ENCODE peak calls at places on chromosomes 16 and 17, in seven cellular contexts. J is HFF-Myc, B is IMR-90, H is GM06990, V is tibial nerve, G is left ventricle myocardium inferior, D is right lobe of liver. R is an unnamed sample.

GRCh38 chr16:89007371-89008249 is 30.6 kb upstream of the CBFA2T3 start:
- DNase-seq in J (no peak), B (no peak), H (no peak), V (no peak), G (no peak), D (peak; percentile 23), R (no peak)

GRCh38 chr17:40536731-40537171 is 28.5 kb downstream of the CCR7 start:
- DNase-seq in J (no peak), B (peak; percentile 75), H (no peak), V (peak; percentile 54), G (no peak), D (no peak), R (no peak)

GRCh38 chr17:62572488-62573469 is 54.7 kb upstream of the MRC2 start:
- DNase-seq in J (no peak), B (peak; percentile 53), H (no peak), V (no peak), G (no peak), D (no peak), R (no peak)

GRCh38 chr16:76081936-76082335 is 195.3 kb upstream of the CNTNAP4 start:
- DNase-seq in J (no peak), B (no peak), H (peak; percentile 1), V (no peak), G (no peak), D (no peak), R (no peak)

GRCh38 chr17:67376509-67376891 is 581 bp upstream of the PITPNC1 start:
- DNase-seq in J (peak; percentile 62), B (peak; percentile 59), H (no peak), V (peak; percentile 26), G (no peak), D (no peak), R (no peak)

GRCh38 chr17:15441315-15441714 is 26.1 kb downstream of the CDRT4 start:
- DNase-seq in J (no peak), B (peak; percentile 50), H (no peak), V (no peak), G (no peak), D (no peak), R (no peak)

GRCh38 chr16:77212736-77213541 is 13.7 kb downstream of the SYCE1L start:
- DNase-seq in J (no peak), B (no peak), H (peak; percentile 59), V (no peak), G (peak; percentile 57), D (peak; percentile 68), R (peak; percentile 80)

GRCh38 chr16:2977440-2977839 is 2.8 kb downstream of the PKMYT1 start:
- DNase-seq in J (no peak), B (no peak), H (no peak), V (no peak), G (no peak), D (peak; percentile 85), R (no peak)

GRCh38 chr17:76000016-76000754 is 470 bp upstream of the CDK3 start:
- DNase-seq in J (no peak), B (peak; percentile 16), H (peak; percentile 61), V (peak; percentile 34), G (no peak), D (peak; percentile 75), R (peak; percentile 81)

GRCh38 chr16:88754109-88754911 is 30.7 kb downstream of the PIEZO1 start:
- DNase-seq in J (no peak), B (no peak), H (no peak), V (no peak), G (no peak), D (no peak), R (no peak)

GRCh38 chr17:65595071-65595655 is 33.7 kb upstream of the AXIN2 start:
- DNase-seq in J (no peak), B (no peak), H (no peak), V (no peak), G (no peak), D (no peak), R (no peak)

GRCh38 chr16:64092284-64092683 is 1029.6 kb downstream of the CDH11 start:
- DNase-seq in J (peak; percentile 32), B (peak; percentile 65), H (no peak), V (no peak), G (no peak), D (no peak), R (no peak)

GRCh38 chr17:78474631-78475146 is 96.2 kb downstream of the PGS1 start:
- DNase-seq in J (no peak), B (no peak), H (peak; percentile 78), V (no peak), G (no peak), D (no peak), R (peak; percentile 69)

GRCh38 chr17:63138713-63139112 is 172.7 kb downstream of the TANC2 start:
- DNase-seq in J (no peak), B (peak; percentile 57), H (no peak), V (no peak), G (no peak), D (no peak), R (no peak)

GRCh38 chr17:17972952-17973254 is 241 bp downstream of the DRC3 start:
- DNase-seq in J (no peak), B (no peak), H (no peak), V (no peak), G (no peak), D (no peak), R (no peak)

GRCh38 chr17:27576429-27577123 is 54.4 kb upstream of the LGALS9 start:
- DNase-seq in J (no peak), B (peak; percentile 74), H (no peak), V (no peak), G (no peak), D (no peak), R (no peak)

GRCh38 chr17:3679186-3680126 is 10.8 kb downstream of the EMC6 start:
- DNase-seq in J (no peak), B (no peak), H (no peak), V (no peak), G (no peak), D (no peak), R (no peak)

GRCh38 chr16:7317982-7318381 is 14.7 kb upstream of the RBFOX1 start:
- DNase-seq in J (no peak), B (no peak), H (no peak), V (no peak), G (no peak), D (no peak), R (no peak)

GRCh38 chr16:7316266-7316888 is 16.3 kb upstream of the RBFOX1 start:
- DNase-seq in J (no peak), B (no peak), H (no peak), V (no peak), G (no peak), D (no peak), R (no peak)

GRCh38 chr16:7315813-7316212 is 16.8 kb upstream of the RBFOX1 start:
- DNase-seq in J (no peak), B (no peak), H (no peak), V (no peak), G (no peak), D (no peak), R (no peak)

GRCh38 chr16:7318661-7319060 is 14.0 kb upstream of the RBFOX1 start:
- DNase-seq in J (no peak), B (no peak), H (no peak), V (no peak), G (no peak), D (no peak), R (no peak)

GRCh38 chr16:7313170-7313569 is 19.5 kb upstream of the RBFOX1 start:
- DNase-seq in J (no peak), B (no peak), H (no peak), V (peak; percentile 7), G (no peak), D (no peak), R (no peak)
- TF ChIP-seq CTCF in J (no peak), B (no peak), H (peak; percentile 4), V (peak; percentile 19), G (peak; percentile 70), D (peak; percentile 16), R (no peak)

DNA sequence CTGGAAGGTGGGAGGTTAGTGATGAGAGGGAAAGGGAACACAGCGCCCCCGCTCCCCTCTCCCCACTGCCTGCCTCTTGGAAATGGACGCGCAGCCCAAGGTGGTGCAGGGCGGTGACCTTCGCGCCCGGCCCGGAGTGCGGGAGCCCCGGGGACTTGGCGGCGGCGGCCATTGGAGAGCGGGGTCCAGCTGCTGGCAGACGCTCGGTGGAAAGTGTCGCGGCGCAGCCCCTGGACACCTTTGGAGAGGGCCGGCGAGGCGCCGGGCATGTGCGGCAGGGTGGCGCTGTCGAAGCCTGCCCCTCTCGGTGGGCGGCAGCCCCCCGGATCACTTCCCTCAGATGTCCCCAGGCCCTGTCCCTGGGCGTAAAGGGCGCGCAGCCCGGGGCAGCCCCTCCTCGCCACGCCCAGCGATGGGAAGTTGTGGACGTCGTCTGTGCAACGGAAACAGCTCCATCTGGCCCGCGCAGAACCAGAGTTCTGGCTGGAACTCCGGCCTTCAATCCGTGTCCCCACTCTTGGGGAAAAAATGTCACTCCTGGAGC is 16.7 kb downstream of the SALL1 start:
- DNase-seq in J (no peak), B (no peak), H (no peak), V (no peak), G (no peak), D (no peak), R (no peak)
- TF ChIP-seq CTCF in J (no peak), B (no peak), H (no peak), V (no peak), G (no peak), D (no peak), R (no peak)

DNA sequence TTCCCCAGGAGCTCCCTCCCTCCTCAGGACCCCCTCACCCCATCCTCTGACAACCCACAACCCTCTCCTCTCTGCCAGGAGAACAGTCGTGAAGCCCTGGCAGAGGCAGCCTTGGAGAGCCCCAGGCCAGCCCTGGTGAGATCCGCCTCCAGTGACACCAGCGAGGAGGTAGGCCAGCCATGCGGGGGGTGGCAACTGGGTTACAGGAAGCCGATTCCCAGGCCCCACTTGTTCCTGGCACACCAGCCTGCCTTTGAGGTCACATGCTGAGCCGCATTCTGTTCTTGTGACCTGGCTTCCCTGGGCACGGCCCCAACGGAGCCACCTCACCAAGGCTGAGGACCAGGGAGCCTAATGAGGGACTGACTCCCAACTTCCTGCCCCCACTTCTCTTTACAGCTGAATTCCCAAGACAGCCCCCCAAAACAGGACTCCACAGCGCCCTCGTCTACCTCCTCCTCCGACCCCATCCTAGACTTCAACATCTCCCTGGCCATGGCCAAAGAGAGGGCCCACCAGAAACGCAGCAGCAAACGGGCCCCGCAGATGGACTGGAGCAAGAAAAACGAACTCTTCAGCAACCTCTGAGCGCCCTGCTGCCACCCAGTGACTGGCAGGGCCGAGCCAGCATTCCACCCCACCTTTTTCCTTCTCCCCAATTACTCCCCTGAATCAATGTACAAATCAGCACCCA is 7.9 kb downstream of the NAT9 start:
- DNase-seq in J (no peak), B (peak; percentile 73), H (no peak), V (no peak), G (peak; percentile 84), D (peak; percentile 93), R (no peak)
- TF ChIP-seq CTCF in J (no peak), B (no peak), H (no peak), V (no peak), G (no peak), D (no peak), R (no peak)

GRCh38 chr16:28930203-28930602 is 1.6 kb upstream of the CD19 start:
- DNase-seq in J (no peak), B (no peak), H (no peak), V (no peak), G (no peak), D (no peak), R (no peak)

GRCh38 chr16:28930652-28931051 is 1.1 kb upstream of the CD19 start:
- DNase-seq in J (no peak), B (no peak), H (peak; percentile 49), V (no peak), G (no peak), D (no peak), R (no peak)

GRCh38 chr16:28933176-28933575 is 1.4 kb downstream of the CD19 start:
- DNase-seq in J (no peak), B (no peak), H (no peak), V (no peak), G (no peak), D (no peak), R (no peak)

GRCh38 chr16:28931801-28932225 is at the start of gene CD19:
- DNase-seq in J (no peak), B (no peak), H (peak; percentile 74), V (no peak), G (no peak), D (no peak), R (peak; percentile 70)

GRCh38 chr16:28932339-28933141 is 769 bp downstream of the CD19 start:
- DNase-seq in J (no peak), B (no peak), H (no peak), V (no peak), G (no peak), D (no peak), R (no peak)
- TF ChIP-seq CTCF in J (no peak), B (no peak), H (peak; percentile 30), V (no peak), G (no peak), D (no peak), R (no peak)

R was measured in GM10248.